ENCODE peak calls at places on chromosome 21, in eight cellular contexts. K is upper lobe of right lung; T is substantia nigra; D is HT1080; H is Daoy; Y is BE2C; B is stimulated activated CD8-positive, alpha-beta memory T cell treated with anti-CD3 and anti-CD28 coated beads, Interleukin-2, amount 100 ng/mL, for 48 hours; C is SW 1271. R is an unnamed sample.
A peak's percentile ranks its signal among the peaks of the same experiment; 100 is the strongest.

GRCh38 chr21:27400045-27400444 is 433.2 kb upstream of the ADAMTS5 start:
- DNase-seq in H (no peak), C (no peak), B (no peak), T (no peak), K (no peak), Y (no peak), D (peak; percentile 3), R (no peak)

GRCh38 chr21:45894107-45894810 is 87.3 kb upstream of the COL6A1 start:
- DNase-seq in D (no peak), T (no peak), Y (peak; percentile 31), H (no peak), K (no peak), B (no peak), C (no peak), R (no peak)

GRCh38 chr21:29896884-29897283 is 42.9 kb downstream of the GRIK1 start:
- DNase-seq in T (no peak), K (no peak), H (no peak), Y (no peak), B (no peak), C (no peak), D (no peak), R (no peak)

GRCh38 chr21:25409992-25410391 is 197.3 kb downstream of the MRPL39 start:
- DNase-seq in Y (no peak), B (no peak), K (no peak), C (no peak), H (no peak), T (no peak), D (no peak), R (no peak)

GRCh38 chr21:36035381-36035791 is 24.9 kb downstream of the SETD4 start:
- DNase-seq in T (no peak), Y (peak; percentile 84), D (no peak), C (no peak), K (no peak), H (no peak), B (no peak), R (no peak)

GRCh38 chr21:45261093-45261492 is 26.6 kb downstream of the POFUT2 start:
- DNase-seq in D (no peak), T (no peak), K (no peak), H (peak; percentile 3), C (no peak), Y (no peak), B (no peak), R (no peak)

GRCh38 chr21:30194701-30195299 is 21.1 kb downstream of the CLDN8 start:
- DNase-seq in B (no peak), H (peak; percentile 50), C (peak; percentile 0), T (no peak), D (peak; percentile 24), Y (peak; percentile 30), K (no peak), R (no peak)

GRCh38 chr21:35145626-35146236 is 96.6 kb upstream of the RUNX1 start:
- DNase-seq in H (no peak), T (no peak), B (no peak), Y (no peak), K (no peak), D (no peak), C (no peak), R (no peak)

GRCh38 chr21:27250386-27250785 is 283.5 kb upstream of the ADAMTS5 start:
- DNase-seq in B (no peak), K (no peak), Y (no peak), H (no peak), T (no peak), D (no peak), C (no peak), R (no peak)

GRCh38 chr21:39430954-39431353 is 14.6 kb downstream of the LCA5L start:
- DNase-seq in K (no peak), T (no peak), B (no peak), H (no peak), D (no peak), Y (no peak), C (no peak), R (no peak)

GRCh38 chr21:34158866-34159616 is 85.7 kb downstream of the MRPS6 start:
- DNase-seq in Y (no peak), T (no peak), K (no peak), D (no peak), C (no peak), B (no peak), H (no peak), R (no peak)

GRCh38 chr21:25997788-25998611 is 172.6 kb downstream of the APP start:
- DNase-seq in T (no peak), B (no peak), Y (no peak), C (no peak), H (no peak), D (peak; percentile 76), K (no peak), R (no peak)

GRCh38 chr21:46092811-46093667 is 4.9 kb upstream of the COL6A2 start:
- DNase-seq in H (no peak), C (no peak), D (no peak), T (no peak), K (peak; percentile 59), B (no peak), Y (no peak), R (no peak)

R was measured in Panc1.